ENCODE peak calls at places on chromosomes 7 and 10, in nine cellular contexts. C is right lobe of liver, V is suprapubic skin, Q is ovary, K is A549, I is HCT116, W is vagina, R is breast epithelium, O is lower leg skin. X is an unnamed sample.

GRCh38 chr10:78261291-78261690 is 227.6 kb downstream of the RPS24 start:
- DNase-seq in I (no peak), K (no peak), O (no peak), W (no peak), V (no peak), Q (no peak), C (no peak), R (no peak), X (no peak)

GRCh38 chr7:130070900-130071622 is 727 bp downstream of the KLHDC10 start:
- DNase-seq in R (no peak), W (no peak), Q (no peak), K (no peak), C (no peak), I (no peak), V (no peak), O (no peak), X (peak; percentile 56)

GRCh38 chr7:20795881-20796280 is 9.2 kb upstream of the SP8 start:
- DNase-seq in W (no peak), Q (no peak), C (no peak), O (no peak), R (no peak), K (no peak), V (no peak), I (no peak), X (no peak)

GRCh38 chr10:131736321-131736980 is 164.4 kb upstream of the PPP2R2D start:
- DNase-seq in O (no peak), Q (no peak), C (no peak), R (no peak), K (no peak), I (no peak), W (no peak), V (peak; percentile 34), X (no peak)

GRCh38 chr10:89080660-89081059 is 90.1 kb downstream of the FAS start:
- DNase-seq in Q (no peak), W (no peak), K (no peak), R (no peak), I (no peak), V (no peak), C (no peak), O (no peak), X (no peak)

GRCh38 chr7:150464962-150465361 is 14.5 kb downstream of the GIMAP8 start:
- DNase-seq in V (no peak), W (no peak), I (no peak), R (no peak), Q (no peak), C (no peak), K (no peak), O (no peak), X (no peak)

GRCh38 chr10:27446091-27446918 is 57.8 kb upstream of the RAB18 start:
- DNase-seq in K (peak; percentile 31), R (no peak), C (no peak), O (no peak), I (peak; percentile 23), V (no peak), Q (no peak), W (no peak), X (peak; percentile 35)

GRCh38 chr7:157228864-157229422 is 90.2 kb downstream of the UBE3C start:
- DNase-seq in K (peak; percentile 53), O (no peak), C (no peak), W (no peak), Q (no peak), V (no peak), R (no peak), I (no peak), X (peak; percentile 23)

GRCh38 chr7:138797715-138798320 is at the start of the genes ATP6V0A4 and TMEM213:
- DNase-seq in O (no peak), R (no peak), W (no peak), K (no peak), I (no peak), V (peak; percentile 52), Q (no peak), C (no peak), X (no peak)

GRCh38 chr7:145105561-145105960 is 269.7 kb upstream of the TPK1 start:
- DNase-seq in V (no peak), C (no peak), I (no peak), R (no peak), Q (no peak), K (no peak), O (no peak), W (no peak), X (no peak)

GRCh38 chr7:100022621-100023020 is 7.2 kb downstream of the ZKSCAN1 start:
- DNase-seq in R (peak; percentile 69), V (peak; percentile 72), W (no peak), I (no peak), C (peak; percentile 51), O (peak; percentile 65), Q (no peak), K (peak; percentile 23), X (no peak)

GRCh38 chr10:128063736-128064614 is 62.2 kb downstream of the MKI67 start:
- DNase-seq in O (no peak), Q (no peak), W (no peak), K (no peak), C (no peak), V (peak; percentile 55), R (peak; percentile 61), I (no peak), X (no peak)

GRCh38 chr7:4837814-4838625 is 23.8 kb downstream of the PAPOLB start:
- DNase-seq in O (no peak), Q (no peak), I (no peak), R (no peak), V (peak; percentile 36), W (no peak), K (no peak), C (no peak), X (no peak)

GRCh38 chr7:27112960-27113949 is 10.8 kb upstream of the HOXA2 start:
- DNase-seq in O (no peak), C (peak; percentile 69), R (peak; percentile 23), Q (no peak), K (peak; percentile 90), I (peak; percentile 60), V (peak; percentile 60), W (no peak), X (no peak)
- TF ChIP-seq POLR2A in O (no peak), C (peak; percentile 34), R (no peak), Q (no peak), K (peak; percentile 8), I (no peak), V (no peak), W (no peak), X (no peak)

DNA sequence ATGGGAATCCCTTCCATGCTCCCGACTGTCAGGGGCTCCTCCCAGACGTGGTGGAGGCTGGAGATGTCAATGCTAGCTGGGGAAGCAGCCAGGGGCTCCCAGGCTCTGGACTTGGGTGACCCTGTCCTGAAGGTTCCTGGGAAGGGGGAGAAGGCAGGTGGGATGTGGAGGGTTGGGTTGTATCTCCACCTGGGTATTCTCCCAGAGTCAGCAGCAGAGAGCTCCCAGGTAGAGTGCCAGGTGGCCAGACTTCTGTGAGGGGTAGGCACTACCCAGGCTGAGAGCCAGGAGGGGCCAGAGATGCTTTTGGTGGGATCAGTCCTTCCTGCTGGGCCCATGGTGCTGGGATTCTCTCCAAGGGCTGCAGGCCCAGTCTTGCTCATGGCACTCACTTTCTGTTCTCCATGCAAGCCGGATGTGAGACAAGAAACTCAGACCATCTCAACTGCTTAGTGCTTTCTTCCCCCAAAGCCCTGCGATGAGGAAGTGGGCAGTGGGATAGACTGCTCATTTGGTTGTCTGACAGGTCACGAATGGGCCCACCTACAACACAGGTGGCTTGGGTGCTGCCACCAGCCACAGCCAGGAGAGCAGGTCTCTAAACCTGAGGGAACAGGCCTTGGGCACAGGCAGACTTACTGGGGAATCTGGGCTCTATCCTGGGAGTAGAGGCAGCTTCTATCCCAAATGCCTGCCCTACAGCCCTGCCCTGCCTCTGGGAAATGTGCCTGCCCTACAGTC is 52.5 kb upstream of the CAMK2B start:
- DNase-seq in W (no peak), Q (no peak), K (no peak), C (no peak), R (no peak), V (no peak), O (no peak), I (no peak), X (no peak)
- TF ChIP-seq POLR2A in W (no peak), Q (no peak), K (no peak), C (no peak), R (no peak), V (no peak), O (no peak), I (no peak), X (no peak)

DNA sequence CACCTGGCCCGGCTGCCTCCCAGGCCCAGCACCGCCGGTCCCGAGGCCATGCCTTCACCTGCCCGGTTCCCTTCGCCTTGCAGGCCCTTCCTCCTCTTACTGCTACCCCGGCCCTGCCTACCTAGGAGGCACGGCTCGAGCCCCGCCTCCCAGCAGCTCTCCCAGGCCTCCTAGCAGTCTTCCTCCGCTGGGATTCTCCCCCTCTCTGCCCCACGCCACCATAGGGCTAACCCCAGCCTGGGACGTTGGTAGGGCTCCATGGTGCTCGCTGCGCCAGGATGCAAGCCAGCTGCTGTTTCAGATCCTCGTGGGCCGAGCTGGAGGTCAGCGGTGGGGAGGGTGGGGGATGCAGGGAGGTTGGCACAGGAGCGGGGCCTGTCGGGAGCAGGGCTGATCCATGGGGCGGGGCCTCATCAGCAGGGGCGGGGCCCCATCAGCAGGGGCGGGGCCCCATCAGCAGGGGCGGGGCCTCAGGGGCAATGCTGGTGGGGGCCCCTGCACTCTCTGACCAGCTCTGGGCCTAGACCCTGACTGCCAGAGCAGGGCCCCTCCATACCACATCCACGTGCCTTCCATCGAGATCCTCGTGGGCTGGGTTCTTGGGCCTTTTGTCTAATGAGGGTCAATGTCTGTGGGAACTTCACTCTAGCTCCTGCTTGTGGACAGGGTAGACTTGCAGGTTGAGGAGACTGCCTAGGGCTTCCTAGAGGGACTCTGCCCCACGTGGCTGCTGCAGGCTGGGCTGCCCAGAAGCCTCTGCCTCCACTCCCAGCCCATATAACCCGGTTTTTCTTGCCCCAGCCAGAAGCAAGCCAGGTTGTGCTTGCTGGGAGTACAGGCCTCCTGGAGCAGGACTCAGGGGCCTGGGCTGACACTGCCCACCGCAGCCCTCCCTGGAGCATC is 63.1 kb downstream of the RASGEF1A start:
- DNase-seq in K (peak; percentile 43), V (peak; percentile 62), C (no peak), W (peak; percentile 92), Q (peak; percentile 46), I (peak; percentile 58), R (peak; percentile 7), O (no peak), X (peak; percentile 55)
- TF ChIP-seq POLR2A in K (no peak), V (no peak), C (no peak), W (no peak), Q (no peak), I (no peak), R (no peak), O (no peak), X (no peak)

GRCh38 chr10:69960606-69961167 is 92.0 kb upstream of the MACROH2A2 start:
- DNase-seq in I (no peak), O (no peak), V (no peak), Q (no peak), C (no peak), R (no peak), K (no peak), W (peak; percentile 28), X (no peak)
- TF ChIP-seq POLR2A in I (no peak), O (no peak), V (no peak), Q (no peak), C (no peak), R (no peak), K (no peak), W (no peak), X (no peak)